ENCODE peak calls at places on chromosomes 5 and 9, in seven cellular contexts. One of them, this sample, is unnamed.

GRCh38 chr9:124394167-124394566 is 21.1 kb downstream of the PSMB7 start:
- DNase-seq in C1 segment of cervical spinal cord: no peak
- DNase-seq in fibroblast of gingiva: no peak
- DNase-seq in AG20443: no peak
- DNase-seq in iPS DF 19.7: no peak
- DNase-seq in left ventricle myocardium superior: no peak
- DNase-seq in choroid plexus epithelial cell: no peak
- DNase-seq in this sample: no peak

GRCh38 chr9:14533867-14534650 is 159.2 kb downstream of the ZDHHC21 start:
- DNase-seq in iPS DF 19.7: no peak
- DNase-seq in AG20443: no peak
- DNase-seq in fibroblast of gingiva: no peak
- DNase-seq in left ventricle myocardium superior: no peak
- DNase-seq in choroid plexus epithelial cell: no peak
- DNase-seq in C1 segment of cervical spinal cord: no peak
- DNase-seq in this sample: no peak

GRCh38 chr5:79333852-79334557 is 98.1 kb downstream of the JMY start:
- DNase-seq in AG20443: no peak
- DNase-seq in iPS DF 19.7: no peak
- DNase-seq in C1 segment of cervical spinal cord: no peak
- DNase-seq in choroid plexus epithelial cell: no peak
- DNase-seq in left ventricle myocardium superior: no peak
- DNase-seq in fibroblast of gingiva: no peak
- DNase-seq in this sample: no peak

GRCh38 chr9:37156781-37157356 is 36.5 kb downstream of the ZCCHC7 start:
- DNase-seq in C1 segment of cervical spinal cord: no peak
- DNase-seq in choroid plexus epithelial cell: peak; percentile 28
- DNase-seq in fibroblast of gingiva: no peak
- DNase-seq in AG20443: peak; percentile 6
- DNase-seq in iPS DF 19.7: no peak
- DNase-seq in left ventricle myocardium superior: no peak
- DNase-seq in this sample: peak; percentile 41

GRCh38 chr9:135294826-135295225 is 184.8 kb upstream of the PPP1R26 start:
- DNase-seq in fibroblast of gingiva: no peak
- DNase-seq in C1 segment of cervical spinal cord: no peak
- DNase-seq in choroid plexus epithelial cell: no peak
- DNase-seq in iPS DF 19.7: no peak
- DNase-seq in AG20443: no peak
- DNase-seq in left ventricle myocardium superior: no peak
- DNase-seq in this sample: no peak

GRCh38 chr9:114000671-114001409 is 77.3 kb downstream of the AMBP start:
- DNase-seq in choroid plexus epithelial cell: no peak
- DNase-seq in left ventricle myocardium superior: no peak
- DNase-seq in AG20443: no peak
- DNase-seq in iPS DF 19.7: no peak
- DNase-seq in fibroblast of gingiva: no peak
- DNase-seq in C1 segment of cervical spinal cord: no peak
- DNase-seq in this sample: no peak

GRCh38 chr5:173721259-173722232 is 105.1 kb upstream of the BOD1 start:
- DNase-seq in left ventricle myocardium superior: no peak
- DNase-seq in choroid plexus epithelial cell: no peak
- DNase-seq in iPS DF 19.7: no peak
- DNase-seq in C1 segment of cervical spinal cord: no peak
- DNase-seq in AG20443: no peak
- DNase-seq in fibroblast of gingiva: no peak
- DNase-seq in this sample: no peak

GRCh38 chr5:115068239-115069086 is 101.2 kb downstream of the TRIM36 start:
- DNase-seq in iPS DF 19.7: no peak
- DNase-seq in choroid plexus epithelial cell: peak; percentile 23
- DNase-seq in AG20443: no peak
- DNase-seq in C1 segment of cervical spinal cord: no peak
- DNase-seq in left ventricle myocardium superior: no peak
- DNase-seq in fibroblast of gingiva: no peak
- DNase-seq in this sample: peak; percentile 40

GRCh38 chr9:87713278-87713989 is 12.5 kb upstream of the CTSL start:
- DNase-seq in choroid plexus epithelial cell: peak; percentile 99
- DNase-seq in AG20443: peak; percentile 88
- DNase-seq in iPS DF 19.7: no peak
- DNase-seq in fibroblast of gingiva: peak; percentile 100
- DNase-seq in C1 segment of cervical spinal cord: peak; percentile 35
- DNase-seq in left ventricle myocardium superior: peak; percentile 85
- DNase-seq in this sample: peak; percentile 100

GRCh38 chr5:140262839-140263238 is 40.1 kb downstream of the PFDN1 start:
- DNase-seq in C1 segment of cervical spinal cord: no peak
- DNase-seq in fibroblast of gingiva: no peak
- DNase-seq in choroid plexus epithelial cell: no peak
- DNase-seq in left ventricle myocardium superior: no peak
- DNase-seq in AG20443: no peak
- DNase-seq in iPS DF 19.7: no peak
- DNase-seq in this sample: no peak

GRCh38 chr9:137694236-137694959 is 75.6 kb downstream of the EHMT1 start:
- DNase-seq in choroid plexus epithelial cell: no peak
- DNase-seq in iPS DF 19.7: no peak
- DNase-seq in C1 segment of cervical spinal cord: no peak
- DNase-seq in left ventricle myocardium superior: no peak
- DNase-seq in AG20443: no peak
- DNase-seq in fibroblast of gingiva: no peak
- DNase-seq in this sample: no peak

GRCh38 chr9:135524130-135524861 is 3.1 kb downstream of the LCN1 start:
- DNase-seq in fibroblast of gingiva: no peak
- DNase-seq in choroid plexus epithelial cell: no peak
- DNase-seq in iPS DF 19.7: no peak
- DNase-seq in left ventricle myocardium superior: no peak
- DNase-seq in AG20443: peak; percentile 55
- DNase-seq in C1 segment of cervical spinal cord: no peak
- DNase-seq in this sample: no peak

GRCh38 chr5:132086277-132086794 is 12.7 kb downstream of the CSF2 start:
- DNase-seq in left ventricle myocardium superior: peak; percentile 76
- DNase-seq in choroid plexus epithelial cell: peak; percentile 86
- DNase-seq in fibroblast of gingiva: peak; percentile 73
- DNase-seq in C1 segment of cervical spinal cord: no peak
- DNase-seq in iPS DF 19.7: no peak
- DNase-seq in AG20443: peak; percentile 91
- DNase-seq in this sample: peak; percentile 91

GRCh38 chr9:102867488-102867887 is 127.6 kb upstream of the CYLC2 start:
- DNase-seq in choroid plexus epithelial cell: peak; percentile 9
- DNase-seq in iPS DF 19.7: no peak
- DNase-seq in C1 segment of cervical spinal cord: no peak
- DNase-seq in left ventricle myocardium superior: peak; percentile 33
- DNase-seq in AG20443: no peak
- DNase-seq in fibroblast of gingiva: no peak
- DNase-seq in this sample: peak; percentile 31

GRCh38 chr5:124936626-124936933 is 190.1 kb upstream of the ZNF608 start:
- DNase-seq in C1 segment of cervical spinal cord: no peak
- DNase-seq in choroid plexus epithelial cell: no peak
- DNase-seq in left ventricle myocardium superior: no peak
- DNase-seq in iPS DF 19.7: no peak
- DNase-seq in fibroblast of gingiva: no peak
- DNase-seq in AG20443: no peak
- DNase-seq in this sample: no peak

GRCh38 chr5:79961731-79962579 is 29.1 kb downstream of the MTX3 start:
- DNase-seq in AG20443: no peak
- DNase-seq in C1 segment of cervical spinal cord: no peak
- DNase-seq in choroid plexus epithelial cell: no peak
- DNase-seq in left ventricle myocardium superior: no peak
- DNase-seq in iPS DF 19.7: no peak
- DNase-seq in fibroblast of gingiva: no peak
- DNase-seq in this sample: no peak

GRCh38 chr5:10728679-10729078 is 32.4 kb downstream of the DAP start:
- DNase-seq in iPS DF 19.7: no peak
- DNase-seq in C1 segment of cervical spinal cord: no peak
- DNase-seq in fibroblast of gingiva: no peak
- DNase-seq in AG20443: no peak
- DNase-seq in left ventricle myocardium superior: no peak
- DNase-seq in choroid plexus epithelial cell: no peak
- DNase-seq in this sample: no peak

GRCh38 chr5:65062684-65063083 is 294.0 kb downstream of the CWC27 start:
- DNase-seq in left ventricle myocardium superior: no peak
- DNase-seq in C1 segment of cervical spinal cord: no peak
- DNase-seq in fibroblast of gingiva: peak; percentile 95
- DNase-seq in choroid plexus epithelial cell: peak; percentile 87
- DNase-seq in iPS DF 19.7: no peak
- DNase-seq in AG20443: peak; percentile 95
- DNase-seq in this sample: peak; percentile 74